ENCODE peak calls at places on chromosomes 13 and 19, in seven cellular contexts. I is cardiac muscle cell, H is A673, O is epithelial cell of proximal tubule, D is lower lobe of right lung, R is GM23338, Q is colonic mucosa. J is an unnamed sample.

GRCh38 chr13:82833928-82834327 is 1048.3 kb downstream of the SLITRK1 start:
- DNase-seq in H (no peak), R (no peak), O (peak; percentile 22), I (peak; percentile 23), D (no peak), Q (no peak), J (peak; percentile 82)

GRCh38 chr19:16168465-16169081 is 4.8 kb downstream of the CIB3 start:
- DNase-seq in H (no peak), R (peak; percentile 13), Q (no peak), D (no peak), I (peak; percentile 53), O (no peak), J (no peak)

GRCh38 chr19:14320253-14320652 is 61.0 kb upstream of the ADGRE5 start:
- DNase-seq in H (no peak), D (no peak), I (no peak), O (no peak), Q (no peak), R (no peak), J (no peak)

GRCh38 chr19:18543814-18544475 is 572 bp upstream of the FKBP8 start:
- DNase-seq in D (peak; percentile 73), R (peak; percentile 90), O (no peak), I (peak; percentile 72), H (peak; percentile 89), Q (peak; percentile 92), J (no peak)

GRCh38 chr13:27203854-27204253 is 32.2 kb upstream of the USP12 start:
- DNase-seq in Q (no peak), O (no peak), R (peak; percentile 24), H (no peak), D (no peak), I (peak; percentile 32), J (no peak)

GRCh38 chr13:48232420-48233096 is 448 bp upstream of the ITM2B start:
- DNase-seq in H (no peak), D (no peak), Q (peak; percentile 72), I (no peak), O (peak; percentile 83), R (peak; percentile 57), J (no peak)

GRCh38 chr19:44988896-44989563 is 12.2 kb upstream of the RELB start:
- DNase-seq in R (peak; percentile 87), I (peak; percentile 78), O (no peak), H (peak; percentile 81), Q (peak; percentile 75), D (peak; percentile 72), J (no peak)

GRCh38 chr13:23851106-23851505 is 38.1 kb downstream of the MIPEP start:
- DNase-seq in D (no peak), O (no peak), Q (no peak), H (no peak), I (peak; percentile 38), R (no peak), J (peak; percentile 67)

GRCh38 chr19:18412610-18413239 is 6.5 kb upstream of the SSBP4 start:
- DNase-seq in H (no peak), R (peak; percentile 30), Q (no peak), I (no peak), D (peak; percentile 35), O (no peak), J (no peak)

GRCh38 chr13:40681341-40682051 is 15.1 kb upstream of the FOXO1 start:
- DNase-seq in R (no peak), O (no peak), H (no peak), Q (no peak), D (no peak), I (peak; percentile 39), J (no peak)

GRCh38 chr19:16376649-16377048 is 52.0 kb downstream of the KLF2 start:
- DNase-seq in O (no peak), Q (no peak), D (no peak), H (peak; percentile 19), R (peak; percentile 82), I (no peak), J (no peak)

GRCh38 chr13:34502621-34503020 is 439.4 kb upstream of the NBEA start:
- DNase-seq in R (no peak), H (no peak), I (no peak), D (no peak), O (no peak), Q (no peak), J (no peak)

GRCh38 chr19:56144396-56144795 is 3.3 kb downstream of the ZNF444 start:
- DNase-seq in R (no peak), D (no peak), Q (no peak), O (no peak), I (no peak), H (no peak), J (no peak)

GRCh38 chr13:28637714-28638355 is 21.1 kb upstream of the POMP start:
- DNase-seq in D (no peak), O (no peak), H (peak; percentile 10), I (no peak), R (peak; percentile 41), Q (no peak), J (no peak)

GRCh38 chr19:28403698-28404099 is 809.3 kb downstream of the UQCRFS1 start:
- DNase-seq in O (no peak), I (no peak), H (no peak), Q (no peak), R (no peak), D (no peak), J (no peak)

GRCh38 chr19:35780717-35781116 is 5.4 kb downstream of the ARHGAP33 start:
- DNase-seq in O (no peak), Q (no peak), R (no peak), D (no peak), H (no peak), I (no peak), J (no peak)
- H3K4me3 ChIP-seq in O (no peak overlapping the region), Q (no peak overlapping the region), R (no peak overlapping the region), D (no peak overlapping the region), H (no peak overlapping the region), I (no peak overlapping the region), J (no peak overlapping the region)

GRCh38 chr19:47445527-47445926 is 26.2 kb downstream of the SLC8A2 start:
- DNase-seq in R (no peak), I (no peak), H (no peak), Q (no peak), D (no peak), O (no peak), J (no peak)
- H3K4me3 ChIP-seq in R (peak overlapping the region; percentile 67), I (no peak overlapping the region), H (peak overlapping the region; percentile 20), Q (no peak overlapping the region), D (peak overlapping the region; percentile 6), O (peak overlapping the region; percentile 14), J (no peak overlapping the region)

GRCh38 chr19:1931445-1931844 is 9.5 kb upstream of the CSNK1G2 start:
- DNase-seq in O (no peak), I (no peak), H (no peak), Q (no peak), R (no peak), D (no peak), J (no peak)
- H3K4me3 ChIP-seq in O (no peak overlapping the region), I (no peak overlapping the region), H (no peak overlapping the region), Q (no peak overlapping the region), R (no peak overlapping the region), D (no peak overlapping the region), J (no peak overlapping the region)

GRCh38 chr19:4013886-4014540 is 6.5 kb downstream of the PIAS4 start:
- DNase-seq in O (no peak), H (no peak), R (no peak), I (no peak), D (no peak), Q (no peak), J (no peak)

GRCh38 chr19:4016486-4016885 is 8.9 kb downstream of the PIAS4 start:
- DNase-seq in O (no peak), I (no peak), D (no peak), Q (no peak), R (no peak), H (no peak), J (no peak)

GRCh38 chr19:4014541-4015491 is 7.3 kb downstream of the PIAS4 start:
- DNase-seq in Q (peak; percentile 37), I (no peak), D (no peak), H (no peak), R (peak; percentile 70), O (no peak), J (no peak)

GRCh38 chr19:4016903-4017638 is 9.5 kb downstream of the PIAS4 start:
- DNase-seq in R (no peak), H (no peak), D (no peak), O (no peak), Q (no peak), I (no peak), J (no peak)

GRCh38 chr19:4015705-4016402 is 8.3 kb downstream of the PIAS4 start:
- DNase-seq in H (no peak), D (no peak), R (no peak), I (no peak), O (no peak), Q (no peak), J (no peak)
- H3K4me3 ChIP-seq in H (no peak overlapping the region), D (peak overlapping the region; percentile 12), R (no peak overlapping the region), I (no peak overlapping the region), O (no peak overlapping the region), Q (no peak overlapping the region), J (no peak overlapping the region)

GRCh38 chr19:10587022-10587838 is at the start of gene AP1M2:
- DNase-seq in O (no peak), R (peak; percentile 94), Q (peak; percentile 75), H (no peak), I (no peak), D (peak; percentile 73), J (no peak)
- H3K4me3 ChIP-seq in O (no peak within 1 kb of the TSS), R (peak within 1 kb of the TSS; percentile 87), Q (peak within 1 kb of the TSS; percentile 65), H (no peak within 1 kb of the TSS), I (peak within 1 kb of the TSS; percentile 2), D (peak within 1 kb of the TSS; percentile 49), J (no peak within 1 kb of the TSS)

GRCh38 chr19:31470229-31470939 is 121.1 kb upstream of the TSHZ3 start:
- DNase-seq in D (no peak), R (no peak), I (no peak), Q (no peak), O (no peak), H (no peak), J (no peak)

GRCh38 chr19:31470952-31471351 is 121.7 kb upstream of the TSHZ3 start:
- DNase-seq in R (no peak), Q (no peak), I (no peak), O (no peak), D (no peak), H (no peak), J (no peak)
- H3K4me3 ChIP-seq in R (no peak overlapping the region), Q (no peak overlapping the region), I (no peak overlapping the region), O (no peak overlapping the region), D (no peak overlapping the region), H (no peak overlapping the region), J (no peak overlapping the region)

J was measured in retinal pigment epithelial cell.